ENCODE peak calls at places on chromosomes 2 and 18, in four cellular contexts. One of them, this sample, is unnamed.

GRCh38 chr18:46771141-46771540 is 14.3 kb upstream of the ST8SIA5 start:
- DNase-seq in hepatocyte: no peak
- DNase-seq in A549: no peak
- DNase-seq in mammary epithelial cell: no peak
- DNase-seq in this sample: no peak

GRCh38 chr2:124131271-124131670 is 106.2 kb downstream of the CNTNAP5 start:
- DNase-seq in hepatocyte: no peak
- DNase-seq in A549: no peak
- DNase-seq in mammary epithelial cell: no peak
- DNase-seq in this sample: no peak

GRCh38 chr2:221518201-221518936 is 53.7 kb downstream of the EPHA4 start:
- DNase-seq in hepatocyte: no peak
- DNase-seq in A549: no peak
- DNase-seq in mammary epithelial cell: no peak
- DNase-seq in this sample: no peak

GRCh38 chr18:11512096-11513030 is 97.0 kb upstream of the SLC35G4 start:
- DNase-seq in hepatocyte: no peak
- DNase-seq in A549: peak; percentile 49
- DNase-seq in mammary epithelial cell: peak; percentile 51
- DNase-seq in this sample: no peak

GRCh38 chr2:124258481-124258880 is 233.4 kb downstream of the CNTNAP5 start:
- DNase-seq in hepatocyte: no peak
- DNase-seq in A549: no peak
- DNase-seq in mammary epithelial cell: no peak
- DNase-seq in this sample: no peak

GRCh38 chr2:197261808-197262226 is 48.8 kb downstream of the ANKRD44 start:
- DNase-seq in hepatocyte: no peak
- DNase-seq in A549: no peak
- DNase-seq in mammary epithelial cell: no peak
- DNase-seq in this sample: no peak

GRCh38 chr2:117126656-117127055 is 687.8 kb upstream of the DDX18 start:
- DNase-seq in hepatocyte: peak; percentile 19
- DNase-seq in A549: no peak
- DNase-seq in mammary epithelial cell: no peak
- DNase-seq in this sample: no peak

GRCh38 chr2:126889071-126889470 is 9.6 kb upstream of the TEX51 start:
- DNase-seq in hepatocyte: no peak
- DNase-seq in A549: no peak
- DNase-seq in mammary epithelial cell: no peak
- DNase-seq in this sample: no peak

GRCh38 chr2:18516112-18516511 is 44.3 kb downstream of the RDH14 start:
- DNase-seq in hepatocyte: peak; percentile 17
- DNase-seq in A549: no peak
- DNase-seq in mammary epithelial cell: no peak
- DNase-seq in this sample: no peak

GRCh38 chr18:55856191-55856590 is 268.2 kb upstream of the TCF4 start:
- DNase-seq in hepatocyte: peak; percentile 43
- DNase-seq in A549: peak; percentile 78
- DNase-seq in mammary epithelial cell: peak; percentile 95
- DNase-seq in this sample: peak; percentile 81

GRCh38 chr2:64106481-64106880 is 37.7 kb downstream of the PELI1 start:
- DNase-seq in hepatocyte: no peak
- DNase-seq in A549: no peak
- DNase-seq in mammary epithelial cell: no peak
- DNase-seq in this sample: no peak

GRCh38 chr2:178568227-178568626 is 88.0 kb downstream of the PLEKHA3 start:
- DNase-seq in hepatocyte: no peak
- DNase-seq in A549: no peak
- DNase-seq in mammary epithelial cell: no peak
- DNase-seq in this sample: no peak

GRCh38 chr2:128593518-128594272 is 275.0 kb upstream of the HS6ST1 start:
- DNase-seq in hepatocyte: peak; percentile 53
- DNase-seq in A549: no peak
- DNase-seq in mammary epithelial cell: no peak
- DNase-seq in this sample: no peak

GRCh38 chr2:188734688-188735087 is 239.5 kb upstream of the COL3A1 start:
- DNase-seq in hepatocyte: peak; percentile 22
- DNase-seq in A549: no peak
- DNase-seq in mammary epithelial cell: no peak
- DNase-seq in this sample: no peak

GRCh38 chr18:79818036-79818435 is 20.3 kb downstream of the KCNG2 start:
- DNase-seq in hepatocyte: no peak
- DNase-seq in A549: no peak
- DNase-seq in mammary epithelial cell: no peak
- DNase-seq in this sample: no peak

GRCh38 chr2:234843411-234843810 is 108.4 kb upstream of the SH3BP4 start:
- DNase-seq in hepatocyte: no peak
- DNase-seq in A549: no peak
- DNase-seq in mammary epithelial cell: no peak
- DNase-seq in this sample: no peak

GRCh38 chr2:235567842-235568241 is 74.0 kb downstream of the AGAP1 start:
- DNase-seq in hepatocyte: no peak
- DNase-seq in A549: no peak
- DNase-seq in mammary epithelial cell: peak; percentile 63
- DNase-seq in this sample: no peak

GRCh38 chr2:149827585-149828156 is 240.1 kb upstream of the MMADHC start:
- DNase-seq in hepatocyte: no peak
- DNase-seq in A549: no peak
- DNase-seq in mammary epithelial cell: no peak
- DNase-seq in this sample: no peak

GRCh38 chr18:50194623-50195532 is at the start of gene MYO5B:
- DNase-seq in hepatocyte: peak; percentile 96
- DNase-seq in A549: peak; percentile 7
- DNase-seq in mammary epithelial cell: peak; percentile 89
- DNase-seq in this sample: peak; percentile 49

GRCh38 chr2:71880846-71881610 is 266.6 kb downstream of the CYP26B1 start:
- DNase-seq in hepatocyte: no peak
- DNase-seq in A549: peak; percentile 47
- DNase-seq in mammary epithelial cell: peak; percentile 82
- DNase-seq in this sample: no peak

GRCh38 chr2:199019898-199020507 is 437.7 kb downstream of the SATB2 start:
- DNase-seq in hepatocyte: peak; percentile 60
- DNase-seq in A549: peak; percentile 32
- DNase-seq in mammary epithelial cell: peak; percentile 7
- DNase-seq in this sample: peak; percentile 24

GRCh38 chr18:79121746-79122474 is 52.7 kb downstream of the ATP9B start:
- DNase-seq in hepatocyte: no peak
- DNase-seq in A549: no peak
- DNase-seq in mammary epithelial cell: peak; percentile 1
- DNase-seq in this sample: no peak

GRCh38 chr2:26455801-26456700 is 21.9 kb downstream of the OTOF start:
- DNase-seq in hepatocyte: no peak
- DNase-seq in A549: no peak
- DNase-seq in mammary epithelial cell: no peak
- DNase-seq in this sample: no peak

GRCh38 chr18:34114996-34115395 is 109.7 kb downstream of the NOL4 start:
- DNase-seq in hepatocyte: no peak
- DNase-seq in A549: no peak
- DNase-seq in mammary epithelial cell: no peak
- DNase-seq in this sample: no peak

GRCh38 chr2:55309441-55309840 is 40.4 kb upstream of the MTIF2 start:
- DNase-seq in hepatocyte: no peak
- DNase-seq in A549: no peak
- DNase-seq in mammary epithelial cell: peak; percentile 9
- DNase-seq in this sample: no peak

GRCh38 chr18:46220116-46220515 is 115.9 kb downstream of the HAUS1 start:
- DNase-seq in hepatocyte: no peak
- DNase-seq in A549: no peak
- DNase-seq in mammary epithelial cell: peak; percentile 50
- DNase-seq in this sample: no peak

GRCh38 chr2:240060977-240061591 is 7.8 kb upstream of the OR6B3 start:
- DNase-seq in hepatocyte: peak; percentile 67
- DNase-seq in A549: peak; percentile 59
- DNase-seq in mammary epithelial cell: peak; percentile 45
- DNase-seq in this sample: peak; percentile 61

GRCh38 chr18:43789234-43790000 is 512.1 kb upstream of the SYT4 start:
- DNase-seq in hepatocyte: peak; percentile 22
- DNase-seq in A549: no peak
- DNase-seq in mammary epithelial cell: no peak
- DNase-seq in this sample: no peak

GRCh38 chr2:161243873-161244272 is 64.4 kb upstream of the PSMD14 start:
- DNase-seq in hepatocyte: no peak
- DNase-seq in A549: no peak
- DNase-seq in mammary epithelial cell: no peak
- DNase-seq in this sample: no peak

GRCh38 chr2:161245671-161246070 is 62.6 kb upstream of the PSMD14 start:
- DNase-seq in hepatocyte: no peak
- DNase-seq in A549: no peak
- DNase-seq in mammary epithelial cell: no peak
- DNase-seq in this sample: no peak

GRCh38 chr2:161246301-161246700 is 61.9 kb upstream of the PSMD14 start:
- DNase-seq in hepatocyte: no peak
- DNase-seq in A549: no peak
- DNase-seq in mammary epithelial cell: no peak
- DNase-seq in this sample: no peak

GRCh38 chr2:161243312-161243711 is 64.9 kb upstream of the PSMD14 start:
- DNase-seq in hepatocyte: no peak
- DNase-seq in A549: no peak
- DNase-seq in mammary epithelial cell: no peak
- DNase-seq in this sample: no peak

GRCh38 chr2:161245237-161245505 is 63.1 kb upstream of the PSMD14 start:
- DNase-seq in hepatocyte: no peak
- DNase-seq in A549: no peak
- DNase-seq in mammary epithelial cell: no peak
- DNase-seq in this sample: no peak
- H3K4me3 ChIP-seq in hepatocyte: peak overlapping the region; percentile 34
- H3K4me3 ChIP-seq in A549: peak overlapping the region; percentile 45
- H3K4me3 ChIP-seq in mammary epithelial cell: peak overlapping the region; percentile 73
- H3K4me3 ChIP-seq in this sample: no peak overlapping the region

GRCh38 chr2:63052411-63053234 is 2.0 kb downstream of the OTX1 start:
- DNase-seq in hepatocyte: no peak
- DNase-seq in A549: no peak
- DNase-seq in mammary epithelial cell: no peak
- DNase-seq in this sample: no peak
- H3K4me1 ChIP-seq in hepatocyte: peaks cover 45% of the 10 kb centered on the region
- H3K4me1 ChIP-seq in A549: peaks cover 8% of the 10 kb centered on the region
- H3K4me1 ChIP-seq in mammary epithelial cell: peaks cover 8% of the 10 kb centered on the region
- H3K4me1 ChIP-seq in this sample: peaks cover 7% of the 10 kb centered on the region

DNA sequence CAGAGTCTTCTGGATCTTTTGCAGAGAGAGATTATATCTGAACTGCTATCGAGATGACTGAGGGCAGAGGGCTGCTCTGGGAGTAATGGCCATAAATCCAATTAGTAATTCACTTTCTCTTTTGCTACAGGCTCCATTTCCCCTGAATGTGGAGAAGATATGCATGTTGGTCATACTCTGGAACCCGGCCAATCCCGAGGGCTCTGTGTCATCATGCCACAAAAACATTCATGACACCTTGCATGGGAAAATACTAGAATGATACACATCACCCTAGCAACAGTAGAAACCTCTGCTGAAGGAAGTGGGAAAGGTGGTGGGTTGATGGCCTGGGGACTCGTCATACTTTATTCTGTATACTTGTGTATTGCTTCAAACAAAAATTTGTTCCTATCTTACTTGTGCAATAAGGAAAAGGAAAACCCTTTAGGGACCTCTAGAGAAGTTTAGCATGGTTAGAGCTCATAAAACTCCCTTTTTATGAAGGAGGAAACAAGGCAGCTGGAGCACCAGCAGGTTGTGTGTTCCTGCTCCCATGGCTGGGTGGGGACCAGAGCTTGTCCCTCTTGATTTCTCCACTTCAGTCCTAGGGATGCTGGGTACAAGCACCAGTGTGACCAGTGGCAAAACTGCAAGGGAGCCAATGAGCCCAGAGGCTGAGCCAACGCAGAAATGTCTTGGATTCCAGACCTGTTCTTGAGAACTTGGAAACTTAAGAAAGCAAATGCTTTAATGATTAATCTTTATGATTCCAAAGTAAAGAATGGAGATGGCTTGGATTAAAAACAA is 25.9 kb downstream of the CTAGE1 start:
- DNase-seq in hepatocyte: peak; percentile 65
- DNase-seq in A549: peak; percentile 23
- DNase-seq in mammary epithelial cell: peak; percentile 99
- DNase-seq in this sample: no peak
- H3K4me3 ChIP-seq in hepatocyte: no peak overlapping the region
- H3K4me3 ChIP-seq in A549: no peak overlapping the region
- H3K4me3 ChIP-seq in mammary epithelial cell: no peak overlapping the region
- H3K4me3 ChIP-seq in this sample: no peak overlapping the region

GRCh38 chr2:27647289-27647688 is 16.1 kb downstream of the SUPT7L start:
- DNase-seq in hepatocyte: no peak
- DNase-seq in A549: no peak
- DNase-seq in mammary epithelial cell: peak; percentile 10
- DNase-seq in this sample: no peak
- H3K4me1 ChIP-seq in hepatocyte: no peaks in the 10 kb centered on the region
- H3K4me1 ChIP-seq in A549: no peaks in the 10 kb centered on the region
- H3K4me1 ChIP-seq in mammary epithelial cell: peaks cover 2% of the 10 kb centered on the region
- H3K4me1 ChIP-seq in this sample: no peaks in the 10 kb centered on the region

DNA sequence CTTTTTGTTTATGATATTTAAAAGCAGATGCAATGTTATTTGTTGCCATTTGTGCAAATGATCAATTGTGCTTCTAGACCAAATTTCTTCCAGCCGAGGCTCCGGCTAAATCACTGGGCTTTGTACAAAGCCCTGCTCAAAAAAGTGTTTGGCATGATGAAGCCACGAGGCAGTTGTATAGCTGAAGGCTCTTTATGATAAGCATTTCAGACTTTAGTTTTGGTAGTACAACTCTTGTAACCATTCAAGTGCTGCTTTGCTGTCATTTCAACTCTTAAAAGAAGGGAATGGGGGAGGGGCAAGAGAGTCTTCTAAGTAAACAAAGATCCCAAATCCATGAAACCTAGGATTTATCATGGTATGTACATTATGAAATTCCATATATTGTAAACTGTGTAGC is 3.3 kb upstream of the ZNF532 start:
- DNase-seq in hepatocyte: no peak
- DNase-seq in A549: no peak
- DNase-seq in mammary epithelial cell: no peak
- DNase-seq in this sample: no peak
- H3K4me3 ChIP-seq in hepatocyte: no peak overlapping the region
- H3K4me3 ChIP-seq in A549: no peak overlapping the region
- H3K4me3 ChIP-seq in mammary epithelial cell: no peak overlapping the region
- H3K4me3 ChIP-seq in this sample: no peak overlapping the region

GRCh38 chr2:11745613-11746375 is 638 bp upstream of the LPIN1 start:
- DNase-seq in hepatocyte: no peak
- DNase-seq in A549: no peak
- DNase-seq in mammary epithelial cell: no peak
- DNase-seq in this sample: no peak

GRCh38 chr2:11748018-11748860 is 1.8 kb downstream of the LPIN1 start:
- DNase-seq in hepatocyte: no peak
- DNase-seq in A549: no peak
- DNase-seq in mammary epithelial cell: no peak
- DNase-seq in this sample: no peak

GRCh38 chr2:11746807-11747459 is 501 bp downstream of the LPIN1 start:
- DNase-seq in hepatocyte: peak; percentile 59
- DNase-seq in A549: peak; percentile 35
- DNase-seq in mammary epithelial cell: peak; percentile 49
- DNase-seq in this sample: peak; percentile 35

GRCh38 chr2:11744631-11745394 is 1.6 kb upstream of the LPIN1 start:
- DNase-seq in hepatocyte: peak; percentile 54
- DNase-seq in A549: peak; percentile 67
- DNase-seq in mammary epithelial cell: no peak
- DNase-seq in this sample: peak; percentile 8

GRCh38 chr2:11746376-11746806 is at the start of gene LPIN1:
- DNase-seq in hepatocyte: peak; percentile 97
- DNase-seq in A549: peak; percentile 88
- DNase-seq in mammary epithelial cell: peak; percentile 78
- DNase-seq in this sample: peak; percentile 82
- H3K4me1 ChIP-seq in hepatocyte: peaks cover 38% of the 10 kb centered on the region
- H3K4me1 ChIP-seq in A549: peaks cover 47% of the 10 kb centered on the region
- H3K4me1 ChIP-seq in mammary epithelial cell: peaks cover 77% of the 10 kb centered on the region
- H3K4me1 ChIP-seq in this sample: peaks cover 21% of the 10 kb centered on the region